ENCODE peak calls at places on chromosomes 2 and 18, in ten cellular contexts. E, D, F, K, P, C, T, U, Z and Y are unnamed samples. For H3K36me3, the result is how much of the 10 kb centered on the place peaks cover.

GRCh38 chr2:105187531-105187930 is 54.0 kb upstream of the GPR45 start:
- DNase-seq in P (peak), K (no peak), Z (no peak), T (no peak), C (no peak), U (no peak), D (no peak), F (no peak), E (no peak), Y (no peak)

GRCh38 chr2:222656544-222657446 is 903 bp upstream of the FARSB start:
- DNase-seq in Z (peak), E (peak), U (no peak), T (no peak), D (no peak), K (peak), P (no peak), F (peak), C (no peak), Y (no peak)

GRCh38 chr2:235406420-235406819 is 87.4 kb upstream of the AGAP1 start:
- DNase-seq in U (no peak), C (peak), T (no peak), F (no peak), D (no peak), K (no peak), P (no peak), E (no peak), Z (no peak), Y (no peak)

GRCh38 chr2:55609931-55610578 is 7.4 kb downstream of the PPP4R3B start:
- DNase-seq in F (no peak), Z (no peak), P (no peak), D (no peak), U (no peak), K (no peak), E (no peak), T (no peak), C (no peak), Y (no peak)

GRCh38 chr2:177673602-177674595 is 281.3 kb downstream of the AGPS start:
- DNase-seq in U (no peak), E (peak), D (no peak), Z (no peak), T (no peak), F (no peak), C (no peak), K (no peak), P (no peak), Y (no peak)

GRCh38 chr18:35080058-35080457 is 38.8 kb downstream of the MAPRE2 start:
- DNase-seq in Z (no peak), E (no peak), T (no peak), U (no peak), C (no peak), K (no peak), D (no peak), F (no peak), P (no peak), Y (no peak)

GRCh38 chr2:98300475-98300874 is 45.8 kb upstream of the CNGA3 start:
- DNase-seq in P (no peak), T (no peak), D (no peak), Z (no peak), E (no peak), K (no peak), U (no peak), C (no peak), F (no peak), Y (no peak)

GRCh38 chr2:213847316-213847715 is 563.1 kb downstream of the SPAG16 start:
- DNase-seq in D (no peak), E (no peak), P (no peak), T (no peak), F (no peak), K (no peak), Z (no peak), C (no peak), U (no peak), Y (no peak)

GRCh38 chr2:142586693-142587432 is 290.6 kb upstream of the KYNU start:
- DNase-seq in K (peak), T (no peak), Z (no peak), U (no peak), E (peak), D (no peak), P (no peak), F (no peak), C (no peak), Y (no peak)

DNA sequence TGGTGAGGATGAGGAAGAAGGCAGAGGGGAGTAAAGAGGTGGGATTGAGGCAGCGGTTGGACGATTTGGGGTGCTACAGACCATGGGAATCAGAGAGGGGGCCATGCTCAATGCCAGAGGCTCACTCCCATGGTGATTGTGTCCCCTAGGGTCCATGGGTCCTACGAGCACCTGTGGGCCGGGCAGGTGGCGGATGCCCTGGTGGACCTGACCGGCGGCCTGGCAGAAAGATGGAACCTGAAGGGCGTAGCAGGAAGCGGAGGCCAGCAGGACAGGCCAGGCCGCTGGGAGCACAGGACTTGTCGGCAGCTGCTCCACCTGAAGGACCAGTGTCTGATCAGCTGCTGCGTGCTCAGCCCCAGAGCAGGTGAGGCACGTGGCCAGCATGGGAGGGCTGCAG is 5.2 kb downstream of the CAPN10 start:
- DNase-seq in K (no peak), C (no peak), U (peak), T (no peak), E (no peak), P (no peak), Z (no peak), F (no peak), D (peak), Y (no peak)
- H3K36me3 ChIP-seq in K (under half), C (under half), U (half or more), T (half or more), E (under half), P (under half), Z (under half), F (under half), D (under half), Y (half or more)

DNA sequence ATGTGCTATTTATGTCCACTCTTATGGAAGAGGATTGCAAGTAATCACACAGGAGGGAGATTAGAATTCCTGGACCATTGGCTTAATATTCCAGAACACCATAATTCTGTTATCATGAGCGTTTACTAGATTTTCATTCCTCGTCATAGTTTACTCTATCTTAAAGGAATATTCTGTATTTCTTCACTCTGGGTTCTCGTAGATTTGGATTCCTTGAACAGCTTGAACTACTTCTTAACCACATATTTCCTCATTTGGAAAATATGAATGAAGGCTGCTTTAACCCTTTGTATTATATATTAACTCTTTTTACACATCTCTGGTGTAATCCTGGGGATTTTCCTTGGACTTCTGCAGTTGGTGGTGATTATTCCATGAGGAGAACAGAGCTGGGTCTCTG is 46.3 kb upstream of the CCBE1 start:
- DNase-seq in U (no peak), Z (no peak), E (no peak), C (no peak), K (no peak), T (no peak), D (no peak), F (no peak), P (peak), Y (no peak)
- H3K27ac ChIP-seq in U (no peak), Z (no peak), E (no peak), C (no peak), K (no peak), T (no peak), D (no peak), F (no peak), P (peak), Y (no peak)

DNA sequence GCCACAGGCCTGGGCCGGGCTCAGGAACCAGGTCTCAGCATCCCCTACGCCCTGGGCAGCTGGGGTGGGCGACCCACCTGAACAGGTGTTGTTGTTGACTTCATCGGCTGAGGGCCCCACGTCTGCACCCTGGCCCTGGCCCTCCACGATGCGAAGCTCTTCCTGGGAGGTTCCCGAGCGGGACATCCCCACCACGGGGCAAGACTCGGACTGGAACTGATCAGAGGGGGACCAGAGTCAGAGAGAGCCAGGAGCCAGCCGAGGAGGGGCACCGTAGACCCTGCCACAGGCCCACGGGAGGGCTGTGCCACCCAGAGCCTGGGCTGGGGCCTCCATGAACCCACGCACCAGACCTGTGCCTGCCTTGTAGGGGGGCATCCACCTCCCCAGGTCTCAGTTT is 54.3 kb downstream of the AQP12A start:
- DNase-seq in U (no peak), F (no peak), E (no peak), T (no peak), C (no peak), D (no peak), K (no peak), P (no peak), Z (no peak), Y (no peak)
- H3K36me3 ChIP-seq in U (under half), F (under half), E (under half), T (under half), C (under half), D (under half), K (under half), P (under half), Z (under half), Y (under half)

GRCh38 chr2:45172993-45173392 is 163.7 kb upstream of the SIX2 start:
- DNase-seq in F (no peak), K (no peak), Z (no peak), U (no peak), E (no peak), D (no peak), T (no peak), P (no peak), C (no peak), Y (no peak)
- H3K27ac ChIP-seq in F (no peak), K (no peak), Z (no peak), U (no peak), E (no peak), D (no peak), T (no peak), P (peak), C (no peak), Y (no peak)